ENCODE peak calls at places on chromosomes 16 and 17, in five cellular contexts. One of them, this sample, is unnamed.

GRCh38 chr17:80837711-80838110 is 153.9 kb upstream of the CHMP6 start:
- DNase-seq in HepG2: no peak
- DNase-seq in K562: no peak
- DNase-seq in GM12878: no peak
- DNase-seq in GM12892: no peak
- DNase-seq in this sample: no peak

GRCh38 chr17:81986606-81987005 is 9.2 kb downstream of the ASPSCR1 start:
- DNase-seq in HepG2: no peak
- DNase-seq in GM12878: no peak
- DNase-seq in GM12892: no peak
- DNase-seq in K562: no peak
- DNase-seq in this sample: no peak

GRCh38 chr17:79944821-79945391 is 90.8 kb downstream of the TBC1D16 start:
- DNase-seq in GM12892: no peak
- DNase-seq in GM12878: no peak
- DNase-seq in K562: no peak
- DNase-seq in HepG2: no peak
- DNase-seq in this sample: peak; percentile 7

GRCh38 chr16:56233795-56234566 is 42.7 kb downstream of the GNAO1 start:
- DNase-seq in K562: no peak
- DNase-seq in HepG2: peak; percentile 20
- DNase-seq in GM12878: no peak
- DNase-seq in GM12892: no peak
- DNase-seq in this sample: no peak

GRCh38 chr16:22664132-22664531 is 149.8 kb upstream of the HS3ST2 start:
- DNase-seq in HepG2: no peak
- DNase-seq in GM12878: no peak
- DNase-seq in K562: no peak
- DNase-seq in GM12892: no peak
- DNase-seq in this sample: no peak

GRCh38 chr17:15436399-15437369 is 30.7 kb downstream of the CDRT4 start:
- DNase-seq in K562: peak; percentile 56
- DNase-seq in HepG2: peak; percentile 65
- DNase-seq in GM12892: no peak
- DNase-seq in GM12878: no peak
- DNase-seq in this sample: no peak

GRCh38 chr17:62017496-62017895 is 47.6 kb downstream of the MED13 start:
- DNase-seq in K562: no peak
- DNase-seq in GM12892: no peak
- DNase-seq in HepG2: no peak
- DNase-seq in GM12878: no peak
- DNase-seq in this sample: no peak

GRCh38 chr17:81404557-81405165 is 9.4 kb downstream of the BAHCC1 start:
- DNase-seq in GM12878: no peak
- DNase-seq in GM12892: no peak
- DNase-seq in HepG2: no peak
- DNase-seq in K562: no peak
- DNase-seq in this sample: no peak

GRCh38 chr16:82460761-82461160 is 166.0 kb upstream of the CDH13 start:
- DNase-seq in HepG2: peak; percentile 55
- DNase-seq in GM12878: no peak
- DNase-seq in K562: no peak
- DNase-seq in GM12892: no peak
- DNase-seq in this sample: no peak

GRCh38 chr16:4455081-4455480 is 19.3 kb downstream of the NMRAL1 start:
- DNase-seq in GM12892: no peak
- DNase-seq in HepG2: no peak
- DNase-seq in GM12878: no peak
- DNase-seq in K562: no peak
- DNase-seq in this sample: no peak

GRCh38 chr16:70703041-70703834 is 17.4 kb upstream of the MTSS2 start:
- DNase-seq in K562: peak; percentile 50
- DNase-seq in GM12878: no peak
- DNase-seq in HepG2: peak; percentile 79
- DNase-seq in GM12892: no peak
- DNase-seq in this sample: no peak

GRCh38 chr16:19884611-19885455 is at the start of gene GPRC5B:
- DNase-seq in HepG2: no peak
- DNase-seq in GM12878: no peak
- DNase-seq in K562: peak; percentile 80
- DNase-seq in GM12892: peak; percentile 33
- DNase-seq in this sample: peak; percentile 55

GRCh38 chr16:14249291-14250032 is 178.3 kb downstream of the MRTFB start:
- DNase-seq in GM12878: peak; percentile 13
- DNase-seq in GM12892: peak; percentile 26
- DNase-seq in HepG2: peak; percentile 53
- DNase-seq in K562: peak; percentile 37
- DNase-seq in this sample: peak; percentile 30

GRCh38 chr17:67052720-67053437 is 8.5 kb downstream of the CACNG1 start:
- DNase-seq in HepG2: no peak
- DNase-seq in GM12878: no peak
- DNase-seq in GM12892: no peak
- DNase-seq in K562: no peak
- DNase-seq in this sample: no peak

GRCh38 chr17:67054011-67054591 is 9.7 kb downstream of the CACNG1 start:
- DNase-seq in K562: no peak
- DNase-seq in GM12878: no peak
- DNase-seq in GM12892: no peak
- DNase-seq in HepG2: no peak
- DNase-seq in this sample: no peak

GRCh38 chr17:67055041-67055443 is 10.7 kb downstream of the CACNG1 start:
- DNase-seq in GM12892: no peak
- DNase-seq in HepG2: no peak
- DNase-seq in GM12878: no peak
- DNase-seq in K562: no peak
- DNase-seq in this sample: no peak

GRCh38 chr17:67054608-67055007 is 10.3 kb downstream of the CACNG1 start:
- DNase-seq in GM12878: no peak
- DNase-seq in HepG2: no peak
- DNase-seq in GM12892: no peak
- DNase-seq in K562: no peak
- DNase-seq in this sample: no peak

GRCh38 chr17:67053438-67054000 is 9.2 kb downstream of the CACNG1 start:
- DNase-seq in GM12892: no peak
- DNase-seq in HepG2: no peak
- DNase-seq in GM12878: no peak
- DNase-seq in K562: no peak
- DNase-seq in this sample: no peak
- TF ChIP-seq TAF1 in GM12892: no peak
- TF ChIP-seq TAF1 in HepG2: no peak
- TF ChIP-seq TAF1 in GM12878: no peak
- TF ChIP-seq TAF1 in K562: no peak
- TF ChIP-seq TAF1 in this sample: no peak

DNA sequence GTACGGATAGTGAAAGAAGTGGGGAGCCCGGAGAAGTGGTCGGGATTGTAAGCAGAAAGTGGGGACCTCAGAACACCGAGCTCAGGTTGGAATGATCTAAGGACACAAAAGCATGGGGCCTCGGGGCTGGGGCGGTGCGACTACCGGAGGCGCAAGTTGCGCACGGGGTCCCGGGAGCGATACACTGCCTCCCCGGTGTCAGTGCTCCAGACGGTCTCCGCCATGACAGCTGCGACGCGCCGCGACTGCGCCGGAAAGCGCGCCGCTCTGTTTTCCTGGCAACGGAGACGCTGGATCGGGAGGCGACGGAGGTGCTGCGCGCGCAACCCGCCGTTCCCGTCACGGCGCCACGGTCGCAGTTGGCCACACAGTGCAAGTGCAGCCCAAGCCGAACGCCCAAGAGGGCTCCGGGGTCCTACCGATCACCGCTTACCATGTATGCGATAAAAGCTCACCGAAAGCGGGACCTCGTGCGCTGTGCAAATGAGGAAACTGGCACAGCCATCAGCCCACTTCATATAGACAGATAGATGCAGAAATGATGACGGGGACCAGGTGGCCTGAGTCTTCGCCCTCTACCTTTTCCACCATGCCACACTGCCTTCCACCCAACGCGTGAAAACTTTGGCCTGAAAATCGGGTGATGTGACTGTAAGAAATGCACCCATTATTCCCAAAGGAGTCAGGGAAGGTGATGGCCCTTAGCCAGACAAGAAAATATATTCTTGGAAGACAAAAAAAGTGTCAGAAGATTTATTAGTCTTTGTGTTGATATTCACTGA is at the start of gene MKS1:
- DNase-seq in HepG2: peak; percentile 90
- DNase-seq in GM12892: peak; percentile 97
- DNase-seq in GM12878: peak; percentile 84
- DNase-seq in K562: peak; percentile 98
- DNase-seq in this sample: peak; percentile 96
- TF ChIP-seq POLR2A in HepG2: peak; percentile 89
- TF ChIP-seq POLR2A in GM12892: peak; percentile 85
- TF ChIP-seq POLR2A in GM12878: peak; percentile 94
- TF ChIP-seq POLR2A in K562: peak; percentile 91
- TF ChIP-seq POLR2A in this sample: peak; percentile 81

DNA sequence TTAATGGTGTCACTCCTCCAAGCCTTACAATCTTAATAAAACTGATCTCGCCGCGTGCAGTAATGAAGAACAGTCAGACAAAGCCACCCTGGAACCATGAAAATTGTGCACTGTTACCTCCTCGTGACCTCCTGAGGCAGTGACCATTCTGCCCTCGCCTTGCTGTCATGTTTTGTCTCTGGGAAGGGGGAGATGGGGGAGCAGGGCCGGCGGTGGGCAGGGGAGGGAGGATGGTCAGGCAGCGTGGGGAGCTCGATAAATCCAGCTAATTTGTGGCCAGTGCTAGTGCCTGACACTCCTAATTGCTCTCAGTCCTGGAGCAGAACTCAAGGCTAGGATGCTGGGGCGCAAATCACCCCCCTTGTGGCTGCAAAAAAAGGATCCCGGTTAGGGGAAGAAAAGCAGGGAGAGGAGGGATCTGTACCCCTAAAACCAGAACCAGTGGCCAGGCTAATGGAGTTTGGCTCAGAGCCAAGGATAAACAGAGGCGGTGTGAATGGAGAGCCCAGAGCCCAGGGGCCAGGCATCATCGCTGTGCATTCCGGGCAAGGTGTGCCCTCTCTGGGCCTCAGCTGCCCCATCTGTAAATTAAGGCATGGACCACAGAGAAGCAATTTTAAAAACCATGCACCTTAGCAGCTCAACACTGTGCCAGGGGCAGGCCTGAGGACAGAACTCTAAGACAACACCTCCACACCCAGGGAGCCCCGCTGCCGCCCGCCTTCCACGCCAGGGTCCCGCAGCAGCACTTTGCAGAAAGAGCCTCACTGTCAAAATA is 113.3 kb downstream of the ZNF423 start:
- DNase-seq in K562: no peak
- DNase-seq in GM12892: no peak
- DNase-seq in HepG2: no peak
- DNase-seq in GM12878: no peak
- DNase-seq in this sample: no peak
- TF ChIP-seq TAF1 in K562: no peak
- TF ChIP-seq TAF1 in GM12892: no peak
- TF ChIP-seq TAF1 in HepG2: no peak
- TF ChIP-seq TAF1 in GM12878: no peak
- TF ChIP-seq TAF1 in this sample: no peak

GRCh38 chr16:30893744-30894539 is at the start of gene BCL7C:
- DNase-seq in GM12878: no peak
- DNase-seq in GM12892: peak; percentile 82
- DNase-seq in HepG2: peak; percentile 90
- DNase-seq in K562: peak; percentile 91
- DNase-seq in this sample: peak; percentile 85

GRCh38 chr16:30896890-30897730 is 696 bp downstream of the CTF1 start:
- DNase-seq in HepG2: peak; percentile 87
- DNase-seq in GM12878: no peak
- DNase-seq in GM12892: peak; percentile 69
- DNase-seq in K562: peak; percentile 89
- DNase-seq in this sample: peak; percentile 59

GRCh38 chr16:30894540-30895368 is 877 bp upstream of the BCL7C start:
- DNase-seq in GM12892: no peak
- DNase-seq in GM12878: no peak
- DNase-seq in K562: no peak
- DNase-seq in HepG2: no peak
- DNase-seq in this sample: no peak

GRCh38 chr16:30895592-30896202 is 717 bp upstream of the CTF1 start:
- DNase-seq in HepG2: no peak
- DNase-seq in K562: peak; percentile 68
- DNase-seq in GM12878: no peak
- DNase-seq in GM12892: no peak
- DNase-seq in this sample: no peak

GRCh38 chr16:30896203-30896889 is at the start of gene CTF1:
- DNase-seq in K562: peak; percentile 86
- DNase-seq in HepG2: peak; percentile 39
- DNase-seq in GM12892: no peak
- DNase-seq in GM12878: no peak
- DNase-seq in this sample: no peak
- TF ChIP-seq POLR2A in K562: no peak
- TF ChIP-seq POLR2A in HepG2: no peak
- TF ChIP-seq POLR2A in GM12892: no peak
- TF ChIP-seq POLR2A in GM12878: no peak
- TF ChIP-seq POLR2A in this sample: no peak

DNA sequence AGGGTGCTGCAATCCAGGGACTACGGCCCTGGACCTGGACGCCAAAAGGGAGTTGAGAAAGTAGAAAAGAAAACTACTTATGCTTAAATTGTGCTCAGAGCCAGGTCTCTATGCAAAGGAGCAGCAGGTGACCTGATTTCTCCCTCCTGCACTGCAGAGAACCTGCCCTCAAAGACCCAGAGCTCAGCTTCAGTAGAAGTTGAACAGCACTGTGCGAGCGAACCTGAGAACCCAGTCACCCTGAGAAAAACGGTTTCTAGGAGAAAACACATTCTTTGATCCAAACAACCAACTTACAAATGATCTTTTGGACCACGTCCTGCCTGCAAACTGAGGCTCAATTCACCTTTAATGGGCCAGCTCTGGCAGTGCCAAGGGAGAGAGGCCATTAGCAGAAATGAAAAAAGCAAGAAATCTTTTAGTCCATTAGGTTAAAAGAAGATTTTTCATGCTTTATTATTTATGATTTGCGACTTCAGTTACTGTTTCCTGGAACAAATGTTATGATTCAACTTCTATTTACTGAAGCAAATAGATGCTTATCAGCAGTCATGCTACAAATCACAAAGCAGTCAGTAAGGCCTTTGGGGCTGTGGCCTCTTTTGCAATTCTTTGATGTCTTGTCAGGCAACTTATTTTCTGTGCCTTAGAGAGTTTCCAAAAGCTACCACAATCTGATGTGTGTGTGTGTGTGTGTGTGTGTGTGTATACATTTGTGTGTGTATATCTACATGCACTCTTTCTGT is 65.7 kb upstream of the LRRC37A3 start:
- DNase-seq in GM12878: no peak
- DNase-seq in HepG2: peak; percentile 58
- DNase-seq in K562: no peak
- DNase-seq in GM12892: no peak
- DNase-seq in this sample: no peak
- TF ChIP-seq TAF1 in GM12878: peak; percentile 14
- TF ChIP-seq TAF1 in HepG2: no peak
- TF ChIP-seq TAF1 in K562: no peak
- TF ChIP-seq TAF1 in GM12892: no peak
- TF ChIP-seq TAF1 in this sample: no peak

DNA sequence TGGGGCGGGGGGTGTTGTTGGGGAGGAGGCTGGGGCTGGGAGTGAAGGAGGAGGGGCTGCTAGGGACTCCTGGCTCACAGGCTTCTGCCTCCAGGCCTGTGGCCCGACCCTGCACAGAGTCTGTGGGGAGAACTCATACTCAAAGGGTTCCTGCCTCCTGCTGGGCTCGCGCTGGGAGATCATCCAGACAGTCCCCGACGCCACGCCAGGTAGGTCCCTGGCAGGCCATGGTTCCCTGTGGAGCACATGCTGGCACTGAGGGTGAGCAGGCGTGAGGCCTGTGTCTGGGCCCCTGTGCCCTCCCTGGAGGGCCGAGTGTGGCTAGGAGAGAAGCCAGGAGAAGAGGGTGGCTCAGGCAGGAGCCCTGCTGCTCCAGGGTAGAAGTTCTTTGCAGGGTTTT is 4.6 kb downstream of the ITGAD start:
- DNase-seq in K562: no peak
- DNase-seq in HepG2: no peak
- DNase-seq in GM12892: no peak
- DNase-seq in GM12878: no peak
- DNase-seq in this sample: no peak
- TF ChIP-seq POLR2A in K562: no peak
- TF ChIP-seq POLR2A in HepG2: no peak
- TF ChIP-seq POLR2A in GM12892: no peak
- TF ChIP-seq POLR2A in GM12878: no peak
- TF ChIP-seq POLR2A in this sample: no peak

This sample was measured in GM12891.